ENCODE peak calls at places on chromosome 5, in six cellular contexts. U is body of pancreas, H is frontal cortex, D is A673, I is H54, A is GM23248. X is an unnamed sample.

GRCh38 chr5:14039063-14039462 is 94.6 kb upstream of the DNAH5 start:
- DNase-seq in U (no peak), H (no peak), D (no peak), I (no peak), A (peak; percentile 78), X (no peak)

GRCh38 chr5:115375922-115376321 is 79.5 kb upstream of the CCDC112 start:
- DNase-seq in U (peak; percentile 44), H (no peak), D (no peak), I (no peak), A (no peak), X (no peak)

GRCh38 chr5:5421149-5421960 is 1.1 kb upstream of the ICE1 start:
- DNase-seq in U (no peak), H (no peak), D (peak; percentile 22), I (no peak), A (peak; percentile 48), X (no peak)

GRCh38 chr5:158178535-158178934 is 319.6 kb upstream of the CLINT1 start:
- DNase-seq in U (no peak), H (no peak), D (no peak), I (no peak), A (no peak), X (no peak)

GRCh38 chr5:54742417-54742889 is 224.9 kb downstream of the SNX18 start:
- DNase-seq in U (peak; percentile 21), H (no peak), D (no peak), I (peak; percentile 48), A (peak; percentile 79), X (peak; percentile 62)

GRCh38 chr5:168753691-168754254 is 174.6 kb upstream of the PANK3 start:
- DNase-seq in U (no peak), H (no peak), D (no peak), I (no peak), A (no peak), X (no peak)

GRCh38 chr5:12323637-12324229 is 419.5 kb upstream of the CTNND2 start:
- DNase-seq in U (no peak), H (no peak), D (no peak), I (no peak), A (no peak), X (no peak)

GRCh38 chr5:81184749-81185110 is 48.4 kb upstream of the CKMT2 start:
- DNase-seq in U (no peak), H (no peak), D (no peak), I (no peak), A (no peak), X (no peak)

GRCh38 chr5:129905467-129906176 is 1.4 kb downstream of the CHSY3 start:
- DNase-seq in U (peak; percentile 12), H (no peak), D (no peak), I (no peak), A (peak; percentile 40), X (no peak)

GRCh38 chr5:115069087-115069968 is 100.4 kb downstream of the TRIM36 start:
- DNase-seq in U (peak; percentile 27), H (no peak), D (peak; percentile 74), I (peak; percentile 12), A (peak; percentile 61), X (peak; percentile 62)

GRCh38 chr5:173638631-173639030 is 22.2 kb upstream of the BOD1 start:
- DNase-seq in U (no peak), H (no peak), D (no peak), I (no peak), A (no peak), X (no peak)

GRCh38 chr5:160064441-160064840 is 54.8 kb downstream of the PWWP2A start:
- DNase-seq in U (peak; percentile 96), H (no peak), D (no peak), I (no peak), A (no peak), X (no peak)

GRCh38 chr5:33936004-33936380 is 194 bp upstream of the RXFP3 start:
- DNase-seq in U (peak; percentile 52), H (peak; percentile 55), D (peak; percentile 78), I (no peak), A (peak; percentile 84), X (peak; percentile 90)

GRCh38 chr5:173623296-173623771 is 6.9 kb upstream of the BOD1 start:
- DNase-seq in U (no peak), H (no peak), D (no peak), I (no peak), A (no peak), X (no peak)

GRCh38 chr5:55159763-55160492 is at the start of gene GPX8:
- DNase-seq in U (peak; percentile 29), H (no peak), D (peak; percentile 89), I (no peak), A (peak; percentile 95), X (peak; percentile 57)

GRCh38 chr5:142104491-142104890 is 4.1 kb upstream of the NDFIP1 start:
- DNase-seq in U (no peak), H (no peak), D (no peak), I (no peak), A (no peak), X (no peak)

GRCh38 chr5:15014809-15015208 is 143.2 kb upstream of the ANKH start:
- DNase-seq in U (no peak), H (no peak), D (no peak), I (no peak), A (peak; percentile 51), X (peak; percentile 45)

GRCh38 chr5:94891565-94892362 is 273.3 kb downstream of the SLF1 start:
- DNase-seq in U (no peak), H (no peak), D (no peak), I (no peak), A (no peak), X (no peak)

GRCh38 chr5:78295035-78295961 is 800 bp upstream of the AP3B1 start:
- DNase-seq in U (peak; percentile 61), H (no peak), D (peak; percentile 10), I (peak; percentile 19), A (peak; percentile 62), X (peak; percentile 39)

GRCh38 chr5:58127486-58128220 is 332.2 kb downstream of the PLK2 start:
- DNase-seq in U (peak; percentile 37), H (no peak), D (no peak), I (no peak), A (no peak), X (no peak)

GRCh38 chr5:125357660-125358059 is 611.2 kb upstream of the ZNF608 start:
- DNase-seq in U (no peak), H (no peak), D (no peak), I (no peak), A (no peak), X (no peak)

GRCh38 chr5:43051668-43052067 is 11.5 kb upstream of the ANXA2R start:
- DNase-seq in U (no peak), H (no peak), D (no peak), I (no peak), A (no peak), X (no peak)

GRCh38 chr5:10335711-10336470 is 17.6 kb upstream of the MARCHF6 start:
- DNase-seq in U (no peak), H (no peak), D (no peak), I (no peak), A (no peak), X (no peak)

GRCh38 chr5:83785176-83785668 is 64.6 kb upstream of the HAPLN1 start:
- DNase-seq in U (no peak), H (no peak), D (no peak), I (no peak), A (no peak), X (no peak)

GRCh38 chr5:43729846-43730478 is 127.0 kb downstream of the NNT start:
- DNase-seq in U (no peak), H (no peak), D (peak; percentile 61), I (no peak), A (peak; percentile 48), X (peak; percentile 28)

GRCh38 chr5:174355208-174355612 is 309.7 kb downstream of the NSG2 start:
- DNase-seq in U (no peak), H (no peak), D (peak; percentile 12), I (peak; percentile 70), A (peak; percentile 60), X (no peak)

GRCh38 chr5:149062371-149063016 is 368 bp downstream of the SH3TC2 start:
- DNase-seq in U (no peak), H (no peak), D (peak; percentile 79), I (peak; percentile 66), A (peak; percentile 90), X (peak; percentile 79)

GRCh38 chr5:50922942-50923767 is 256.7 kb downstream of the PARP8 start:
- DNase-seq in U (no peak), H (no peak), D (no peak), I (no peak), A (no peak), X (no peak)

GRCh38 chr5:32042571-32042970 is 131.5 kb downstream of the GOLPH3 start:
- DNase-seq in U (no peak), H (no peak), D (peak; percentile 62), I (no peak), A (no peak), X (no peak)

GRCh38 chr5:139245637-139246335 is 47.6 kb upstream of the SIL1 start:
- DNase-seq in U (no peak), H (no peak), D (no peak), I (no peak), A (no peak), X (no peak)

X was measured in GM03348.